ENCODE peak calls at places on chromosomes 12 and 14, in eight cellular contexts. N is K562; D is HuH-7.5; W is NCI-H510A treated with DMSO at 0.1 percent for 48 hours; I is GM06990; O is left ventricle myocardium inferior; P is cardiac fibroblast; E is effector memory CD8-positive, alpha-beta T cell. G is an unnamed sample.

GRCh38 chr12:89346741-89347324 is 5.5 kb downstream of the DUSP6 start:
- DNase-seq in I (peak; percentile 3), D (no peak), P (peak; percentile 87), E (no peak), N (no peak), W (peak; percentile 87), O (peak; percentile 26), G (no peak)

GRCh38 chr12:19411234-19412221 is 27.8 kb upstream of the AEBP2 start:
- DNase-seq in W (no peak), N (no peak), I (no peak), O (no peak), D (no peak), E (no peak), P (no peak), G (no peak)

GRCh38 chr12:55732288-55732687 is 3.5 kb upstream of the CD63 start:
- DNase-seq in E (no peak), D (no peak), N (no peak), W (no peak), I (no peak), P (no peak), O (no peak), G (no peak)

GRCh38 chr12:2057041-2057792 is 4.4 kb downstream of the CACNA1C start:
- DNase-seq in I (no peak), D (peak; percentile 64), N (peak; percentile 59), E (peak; percentile 19), W (no peak), O (peak; percentile 58), P (peak; percentile 62), G (no peak)

GRCh38 chr12:93829073-93829472 is 151.9 kb downstream of the CRADD start:
- DNase-seq in O (no peak), N (no peak), D (no peak), E (no peak), P (no peak), I (no peak), W (no peak), G (no peak)

GRCh38 chr12:123757555-123757954 is 4.5 kb upstream of the DNAH10 start:
- DNase-seq in E (no peak), W (no peak), O (no peak), I (no peak), N (no peak), P (peak; percentile 91), D (no peak), G (no peak)

GRCh38 chr14:79080040-79080439 is 909.9 kb downstream of the NRXN3 start:
- DNase-seq in N (no peak), W (no peak), P (no peak), D (no peak), E (no peak), I (no peak), O (no peak), G (no peak)

GRCh38 chr12:46585854-46586621 is 213.5 kb upstream of the SLC38A2 start:
- DNase-seq in E (no peak), D (no peak), N (no peak), W (peak; percentile 70), I (no peak), P (peak; percentile 84), O (no peak), G (peak; percentile 30)

GRCh38 chr12:104505095-104505819 is 48.5 kb downstream of the CHST11 start:
- DNase-seq in I (peak; percentile 66), D (no peak), N (no peak), P (no peak), O (no peak), W (peak; percentile 89), E (no peak), G (no peak)

GRCh38 chr12:112837629-112838191 is 46.2 kb downstream of the RPH3A start:
- DNase-seq in P (peak; percentile 80), W (peak; percentile 44), E (no peak), O (no peak), D (no peak), N (no peak), I (no peak), G (no peak)

GRCh38 chr14:71438684-71439083 is 493.5 kb upstream of the RGS6 start:
- DNase-seq in D (no peak), W (no peak), O (no peak), P (peak; percentile 27), N (no peak), I (no peak), E (no peak), G (no peak)

GRCh38 chr14:70585221-70585620 is 15.2 kb downstream of the MED6 start:
- DNase-seq in D (no peak), P (peak; percentile 10), E (no peak), O (no peak), N (no peak), I (no peak), W (no peak), G (no peak)

GRCh38 chr12:95790025-95790911 is at the start of gene NTN4:
- DNase-seq in D (peak; percentile 42), P (peak; percentile 47), N (no peak), O (peak; percentile 73), W (no peak), I (peak; percentile 24), E (peak; percentile 29), G (peak; percentile 25)

GRCh38 chr12:694734-695503 is 31.7 kb upstream of the NINJ2 start:
- DNase-seq in N (no peak), P (no peak), I (no peak), O (no peak), D (peak; percentile 29), W (no peak), E (no peak), G (no peak)

GRCh38 chr14:63727231-63727735 is 582 bp downstream of the SGPP1 start:
- DNase-seq in E (no peak), P (peak; percentile 38), N (peak; percentile 5), I (no peak), O (peak; percentile 32), D (peak; percentile 36), W (peak; percentile 18), G (peak; percentile 31)

GRCh38 chr14:30210630-30211029 is 283.0 kb upstream of the PRKD1 start:
- DNase-seq in I (no peak), W (no peak), N (no peak), D (no peak), E (no peak), P (peak; percentile 57), O (no peak), G (no peak)

GRCh38 chr14:31265701-31266398 is 58.3 kb upstream of the HECTD1 start:
- DNase-seq in N (no peak), P (peak; percentile 31), I (no peak), W (no peak), D (no peak), O (no peak), E (no peak), G (no peak)

GRCh38 chr12:7834701-7835100 is 38.0 kb downstream of the SLC2A14 start:
- DNase-seq in D (no peak), N (no peak), I (no peak), W (no peak), P (no peak), O (no peak), E (no peak), G (no peak)

GRCh38 chr14:79809849-79810612 is 401.3 kb downstream of the DIO2 start:
- DNase-seq in N (no peak), W (peak; percentile 41), O (no peak), D (no peak), E (no peak), I (no peak), P (peak; percentile 45), G (no peak)

GRCh38 chr12:52836042-52836466 is 1.9 kb upstream of the KRT79 start:
- DNase-seq in P (peak; percentile 74), D (no peak), O (no peak), N (peak; percentile 50), W (no peak), I (no peak), E (no peak), G (peak; percentile 65)

GRCh38 chr14:95664546-95664945 is 21.7 kb upstream of the TCL1B start:
- DNase-seq in I (peak; percentile 43), P (no peak), N (no peak), E (no peak), W (peak; percentile 63), D (no peak), O (no peak), G (no peak)

G was measured in natural killer cell.